ENCODE peak calls at places on chromosomes 13 and 19, in four cellular contexts. One of them, this sample, is unnamed.

GRCh38 chr13:98103942-98104880 is 38.7 kb upstream of the FARP1 start:
- DNase-seq in SK-N-SH: peak; percentile 27
- DNase-seq in GM12878: no peak
- DNase-seq in H1: no peak
- DNase-seq in this sample: peak; percentile 44

GRCh38 chr13:53237696-53238095 is 209.1 kb downstream of the OLFM4 start:
- DNase-seq in SK-N-SH: no peak
- DNase-seq in GM12878: no peak
- DNase-seq in H1: no peak
- DNase-seq in this sample: no peak

GRCh38 chr13:108961542-108962125 is 332.2 kb downstream of the MYO16 start:
- DNase-seq in SK-N-SH: peak; percentile 63
- DNase-seq in GM12878: peak; percentile 24
- DNase-seq in H1: no peak
- DNase-seq in this sample: peak; percentile 20

GRCh38 chr13:23348270-23349126 is 85.0 kb downstream of the SACS start:
- DNase-seq in SK-N-SH: no peak
- DNase-seq in GM12878: no peak
- DNase-seq in H1: no peak
- DNase-seq in this sample: no peak

GRCh38 chr19:21569497-21569870 is 64.1 kb downstream of the ZNF429 start:
- DNase-seq in SK-N-SH: no peak
- DNase-seq in GM12878: no peak
- DNase-seq in H1: no peak
- DNase-seq in this sample: no peak

GRCh38 chr19:30106417-30107095 is 164.5 kb downstream of the URI1 start:
- DNase-seq in SK-N-SH: no peak
- DNase-seq in GM12878: no peak
- DNase-seq in H1: no peak
- DNase-seq in this sample: no peak

GRCh38 chr13:35527451-35527850 is 51.0 kb upstream of the MAB21L1 start:
- DNase-seq in SK-N-SH: no peak
- DNase-seq in GM12878: no peak
- DNase-seq in H1: no peak
- DNase-seq in this sample: no peak

GRCh38 chr19:52987221-52987620 is 24.5 kb upstream of the ZNF816 start:
- DNase-seq in SK-N-SH: no peak
- DNase-seq in GM12878: no peak
- DNase-seq in H1: no peak
- DNase-seq in this sample: no peak

GRCh38 chr19:49200238-49200862 is 42.8 kb downstream of the TRPM4 start:
- DNase-seq in SK-N-SH: peak; percentile 77
- DNase-seq in GM12878: no peak
- DNase-seq in H1: no peak
- DNase-seq in this sample: no peak

GRCh38 chr13:62473190-62473943 is 1057.7 kb upstream of the PCDH20 start:
- DNase-seq in SK-N-SH: no peak
- DNase-seq in GM12878: no peak
- DNase-seq in H1: no peak
- DNase-seq in this sample: no peak

GRCh38 chr13:99870541-99870940 is 101.0 kb downstream of the ZIC5 start:
- DNase-seq in SK-N-SH: no peak
- DNase-seq in GM12878: no peak
- DNase-seq in H1: no peak
- DNase-seq in this sample: no peak

DNA sequence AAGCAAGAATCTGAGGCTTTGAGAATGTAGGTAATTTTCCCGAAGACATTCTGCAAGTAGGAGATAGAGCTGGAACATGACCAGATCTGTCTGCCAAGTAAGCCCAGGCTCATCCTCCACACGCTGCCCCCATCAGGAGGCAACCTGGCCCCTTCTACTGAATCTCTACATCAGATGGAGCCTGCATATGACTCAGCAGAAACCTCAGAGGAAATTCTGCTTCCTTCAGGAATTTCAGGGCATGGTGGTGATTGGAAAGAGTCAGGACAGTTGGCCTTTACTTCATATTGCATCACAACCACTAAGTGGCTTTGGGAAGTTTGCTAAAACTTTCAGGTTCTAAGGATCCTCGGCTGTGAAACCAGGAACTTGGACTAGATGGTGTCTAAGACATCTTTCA is 85.2 kb downstream of the LRRC63 start:
- DNase-seq in SK-N-SH: no peak
- DNase-seq in GM12878: no peak
- DNase-seq in H1: no peak
- DNase-seq in this sample: no peak
- H3K9ac ChIP-seq in SK-N-SH: peak overlapping the region; percentile 23
- H3K9ac ChIP-seq in GM12878: no peak overlapping the region
- H3K9ac ChIP-seq in H1: no peak overlapping the region
- H3K9ac ChIP-seq in this sample: no peak overlapping the region

GRCh38 chr13:102868366-102868936 is 22.6 kb downstream of the ERCC5 start:
- DNase-seq in SK-N-SH: no peak
- DNase-seq in GM12878: no peak
- DNase-seq in H1: no peak
- DNase-seq in this sample: no peak

GRCh38 chr13:102862624-102863210 is 16.9 kb downstream of the ERCC5 start:
- DNase-seq in SK-N-SH: no peak
- DNase-seq in GM12878: no peak
- DNase-seq in H1: no peak
- DNase-seq in this sample: no peak

DNA sequence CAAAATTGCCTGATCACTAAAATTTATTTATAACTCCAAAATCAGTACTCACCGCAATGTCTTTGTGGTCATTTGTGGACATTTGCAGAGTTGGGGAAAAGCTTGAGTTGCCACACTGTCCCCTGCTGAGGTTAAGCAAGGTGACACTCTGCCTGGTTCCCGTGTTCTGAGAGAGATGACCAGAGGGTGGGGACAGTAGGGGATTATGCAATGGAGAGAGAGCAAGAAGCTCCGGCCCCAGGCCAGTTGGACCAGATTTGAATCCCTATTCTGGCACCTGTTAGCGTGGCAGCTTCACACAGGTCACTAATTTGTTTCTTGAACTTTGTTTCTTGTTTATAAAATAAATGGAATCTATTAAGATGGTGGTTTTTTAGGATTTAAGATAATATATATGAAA is 17.8 kb downstream of the ERCC5 start:
- DNase-seq in SK-N-SH: no peak
- DNase-seq in GM12878: no peak
- DNase-seq in H1: no peak
- DNase-seq in this sample: no peak
- TF ChIP-seq YY1 in SK-N-SH: no peak
- TF ChIP-seq YY1 in GM12878: no peak
- TF ChIP-seq YY1 in H1: no peak
- TF ChIP-seq YY1 in this sample: no peak

DNA sequence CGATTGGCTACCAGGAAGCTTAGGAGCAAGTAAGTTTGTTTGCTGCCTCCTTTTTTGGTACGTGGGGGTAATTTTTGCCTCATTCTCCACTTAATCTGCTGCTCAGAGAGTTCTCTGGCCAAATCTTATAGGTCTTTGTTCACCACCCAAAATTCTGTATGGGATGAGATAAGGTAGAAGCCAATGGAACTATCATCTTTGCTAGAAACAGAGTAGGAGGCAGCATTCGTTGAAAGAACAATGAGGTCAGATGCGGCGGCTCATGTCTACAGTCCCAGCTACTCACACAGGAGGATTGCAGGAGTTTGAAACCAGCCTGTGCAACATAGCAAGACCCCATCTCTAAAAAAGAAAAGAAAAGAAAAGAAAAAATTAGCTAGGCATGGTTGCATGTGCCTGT is 5.0 kb upstream of the DNAAF3 start:
- DNase-seq in SK-N-SH: no peak
- DNase-seq in GM12878: no peak
- DNase-seq in H1: no peak
- DNase-seq in this sample: no peak
- H3K27me3 ChIP-seq in SK-N-SH: peaks cover 42% of the 10 kb centered on the region
- H3K27me3 ChIP-seq in GM12878: peaks cover 1% of the 10 kb centered on the region
- H3K27me3 ChIP-seq in H1: peaks cover 54% of the 10 kb centered on the region
- H3K27me3 ChIP-seq in this sample: peaks cover 31% of the 10 kb centered on the region

DNA sequence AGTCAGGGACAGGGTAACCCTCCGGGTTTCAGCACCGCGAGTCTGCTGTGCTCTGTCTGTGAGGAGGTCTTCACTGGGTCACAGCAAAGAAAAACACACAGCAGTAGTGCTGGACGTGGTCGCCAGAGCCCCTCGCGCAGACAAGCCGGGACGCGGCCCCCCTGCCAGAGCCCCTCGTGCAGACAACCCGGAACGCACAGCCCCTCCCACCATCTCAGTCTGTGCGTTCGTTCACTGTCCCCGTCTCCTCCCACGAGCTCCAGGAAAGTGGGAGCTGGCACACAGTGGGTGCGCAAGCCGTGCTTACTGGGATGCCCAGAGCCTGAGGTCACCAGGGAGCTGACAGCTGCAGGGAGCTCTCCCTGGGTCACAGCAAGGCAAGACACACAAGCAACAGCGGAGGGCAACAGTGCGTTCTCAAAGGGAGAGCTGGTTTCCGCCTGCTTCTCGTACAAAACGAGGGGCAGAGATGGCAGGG is 3.2 kb upstream of the PLPP2 start:
- DNase-seq in SK-N-SH: peak; percentile 47
- DNase-seq in GM12878: no peak
- DNase-seq in H1: peak; percentile 58
- DNase-seq in this sample: no peak
- H3K9ac ChIP-seq in SK-N-SH: no peak overlapping the region
- H3K9ac ChIP-seq in GM12878: no peak overlapping the region
- H3K9ac ChIP-seq in H1: no peak overlapping the region
- H3K9ac ChIP-seq in this sample: peak overlapping the region; percentile 43

GRCh38 chr19:42323473-42323851 is 2.0 kb upstream of the MEGF8 start:
- DNase-seq in SK-N-SH: no peak
- DNase-seq in GM12878: no peak
- DNase-seq in H1: peak; percentile 82
- DNase-seq in this sample: no peak
- TF ChIP-seq YY1 in SK-N-SH: no peak
- TF ChIP-seq YY1 in GM12878: no peak
- TF ChIP-seq YY1 in H1: no peak
- TF ChIP-seq YY1 in this sample: no peak

GRCh38 chr13:55464222-55464621 is 1676.5 kb upstream of the PRR20A start:
- DNase-seq in SK-N-SH: no peak
- DNase-seq in GM12878: no peak
- DNase-seq in H1: no peak
- DNase-seq in this sample: no peak
- H3K27me3 ChIP-seq in SK-N-SH: no peaks in the 10 kb centered on the region
- H3K27me3 ChIP-seq in GM12878: no peaks in the 10 kb centered on the region
- H3K27me3 ChIP-seq in H1: no peaks in the 10 kb centered on the region
- H3K27me3 ChIP-seq in this sample: no peaks in the 10 kb centered on the region

GRCh38 chr13:30735025-30735967 is at the start of gene ALOX5AP:
- DNase-seq in SK-N-SH: no peak
- DNase-seq in GM12878: peak; percentile 72
- DNase-seq in H1: no peak
- DNase-seq in this sample: no peak
- H3K9ac ChIP-seq in SK-N-SH: no peak within 1 kb of the TSS
- H3K9ac ChIP-seq in GM12878: peak within 1 kb of the TSS; percentile 68
- H3K9ac ChIP-seq in H1: no peak within 1 kb of the TSS
- H3K9ac ChIP-seq in this sample: no peak within 1 kb of the TSS

GRCh38 chr19:5296021-5296420 is 44.6 kb downstream of the PTPRS start:
- DNase-seq in SK-N-SH: no peak
- DNase-seq in GM12878: no peak
- DNase-seq in H1: no peak
- DNase-seq in this sample: no peak
- TF ChIP-seq YY1 in SK-N-SH: no peak
- TF ChIP-seq YY1 in GM12878: no peak
- TF ChIP-seq YY1 in H1: no peak
- TF ChIP-seq YY1 in this sample: no peak